ENCODE peak calls at places on chromosome 20, in five cellular contexts. X is NT2/D1, I is H1, J is GM12878, G is HepG2. A is an unnamed sample.

GRCh38 chr20:59149678-59150504 is 13.7 kb upstream of the ZNF831 start:
- DNase-seq in J (no peak), X (no peak), I (no peak), G (no peak), A (no peak)

GRCh38 chr20:21361266-21361665 is 36.1 kb downstream of the NKX2-4 start:
- DNase-seq in X (no peak), G (no peak), J (no peak), I (no peak), A (no peak)

GRCh38 chr20:21559305-21559704 is 45.4 kb upstream of the NKX2-2 start:
- DNase-seq in I (no peak), G (no peak), J (peak), X (no peak), A (no peak)

GRCh38 chr20:53660078-53660909 is 66.7 kb upstream of the ZNF217 start:
- DNase-seq in J (no peak), X (no peak), G (no peak), I (peak), A (no peak)

GRCh38 chr20:43746344-43747137 is 19.7 kb upstream of the GTSF1L start:
- DNase-seq in J (no peak), I (no peak), G (no peak), X (no peak), A (no peak)

GRCh38 chr20:50828363-50829136 is 33.7 kb downstream of the BCAS4 start:
- DNase-seq in J (no peak), I (no peak), G (no peak), X (no peak), A (no peak)

GRCh38 chr20:26169506-26169905 is 472.9 kb upstream of the ZNF337 start:
- DNase-seq in J (no peak), G (no peak), X (no peak), I (no peak), A (no peak)

GRCh38 chr20:24842591-24843442 is 106.3 kb upstream of the CST7 start:
- DNase-seq in J (peak), G (no peak), I (no peak), X (no peak), A (no peak)

GRCh38 chr20:8601542-8601912 is 467.4 kb upstream of the PLCB4 start:
- DNase-seq in X (no peak), I (no peak), J (peak), G (no peak), A (no peak)

GRCh38 chr20:5216663-5217062 is 89.9 kb downstream of the CDS2 start:
- DNase-seq in J (no peak), G (no peak), X (no peak), I (no peak), A (no peak)

GRCh38 chr20:29497261-29497671 is 1760.2 kb upstream of the DEFB115 start:
- DNase-seq in G (peak), J (no peak), I (no peak), X (peak), A (no peak)

GRCh38 chr20:20303742-20304141 is 64.2 kb upstream of the INSM1 start:
- DNase-seq in G (no peak), J (no peak), I (no peak), X (no peak), A (no peak)

GRCh38 chr20:58352454-58352853 is 36.6 kb upstream of the VAPB start:
- DNase-seq in I (no peak), G (no peak), X (no peak), J (no peak), A (no peak)

GRCh38 chr20:24734139-24734538 is 214.9 kb upstream of the CST7 start:
- DNase-seq in G (no peak), X (no peak), I (peak), J (no peak), A (no peak)

GRCh38 chr20:45221076-45221475 is at the start of gene SEMG2:
- DNase-seq in J (no peak), X (no peak), G (no peak), I (no peak), A (no peak)

GRCh38 chr20:59825944-59826759 is 107.3 kb downstream of the SYCP2 start:
- DNase-seq in I (peak), J (no peak), G (no peak), X (no peak), A (no peak)

GRCh38 chr20:29079769-29080690 is 2177.4 kb upstream of the DEFB115 start:
- DNase-seq in J (no peak), I (no peak), X (peak), G (peak), A (no peak)

GRCh38 chr20:54123587-54124180 is 50.1 kb downstream of the CYP24A1 start:
- DNase-seq in G (peak), I (peak), J (no peak), X (peak), A (no peak)

GRCh38 chr20:49620364-49621240 is 52.7 kb upstream of the PTGIS start:
- DNase-seq in G (no peak), I (no peak), X (no peak), J (peak), A (no peak)

GRCh38 chr20:8542115-8542486 is 410.0 kb downstream of the PLCB1 start:
- DNase-seq in I (no peak), J (no peak), X (no peak), G (no peak), A (no peak)

GRCh38 chr20:11214281-11214680 is 540.5 kb upstream of the JAG1 start:
- DNase-seq in J (no peak), X (no peak), G (no peak), I (no peak), A (no peak)

DNA sequence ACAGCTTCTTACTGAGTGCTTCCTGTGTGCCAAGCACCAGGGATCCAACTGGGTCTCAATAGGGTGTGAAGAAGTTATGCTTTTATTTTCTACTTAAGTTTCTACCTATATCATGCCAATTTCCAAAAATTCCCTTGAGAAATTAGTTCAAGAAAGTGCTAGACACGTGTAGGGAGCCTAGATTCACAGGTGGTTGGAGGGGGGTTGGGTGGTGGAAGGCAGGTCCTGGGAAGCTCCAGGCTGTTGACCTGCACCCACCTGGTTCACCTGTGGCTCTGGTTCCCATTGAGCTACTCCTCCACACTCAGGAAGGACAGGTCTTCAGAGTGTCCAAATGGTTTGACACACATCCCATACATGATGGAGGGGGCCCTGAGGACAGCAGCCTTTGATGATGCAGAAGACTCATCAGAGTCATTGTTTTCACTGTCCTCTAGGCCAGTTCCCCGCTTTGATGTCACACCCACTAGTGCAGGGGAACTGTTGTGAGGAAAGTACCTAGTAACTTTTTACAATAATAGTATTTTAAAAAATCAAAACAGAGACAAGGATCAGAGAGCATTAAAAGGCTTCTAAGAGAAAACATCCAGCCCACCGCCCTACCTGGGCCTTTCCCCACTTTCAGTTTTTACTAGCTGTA is 39.8 kb upstream of the MYL9 start:
- DNase-seq in X (no peak), G (no peak), I (no peak), J (no peak), A (no peak)
- TF ChIP-seq SUZ12 in X (no peak), G (no peak), I (no peak), J (no peak), A (no peak)

DNA sequence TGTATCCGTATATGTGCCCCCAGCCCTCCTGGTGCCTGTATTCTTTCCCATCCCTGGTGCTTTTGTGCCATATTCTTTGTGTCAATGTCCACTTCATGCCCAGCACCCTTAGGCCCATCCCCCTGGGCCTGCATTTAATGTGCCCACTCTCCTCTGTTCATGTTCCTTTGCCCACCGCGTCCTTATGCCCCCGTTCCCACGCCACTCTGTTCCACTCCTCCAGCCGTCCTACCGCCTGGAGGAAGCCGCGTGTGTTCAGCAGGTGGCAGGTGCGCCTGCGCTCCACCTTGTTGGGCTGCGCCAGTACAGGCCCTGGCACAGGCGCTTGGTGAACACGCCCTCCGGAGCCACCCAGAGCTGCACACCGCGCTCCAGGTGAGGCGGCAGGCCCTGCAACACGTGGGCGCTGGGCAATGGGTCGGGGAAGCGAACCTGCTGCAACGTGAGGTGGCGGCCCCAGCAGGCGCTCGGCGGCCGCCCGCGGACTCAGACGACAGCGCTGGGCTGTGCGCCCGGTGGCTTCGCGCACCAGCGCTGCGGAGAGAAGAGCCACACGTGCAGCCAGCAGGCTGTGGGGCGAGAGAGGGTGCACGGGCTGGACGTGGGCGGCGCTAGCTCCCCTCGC is 4.0 kb upstream of the FOXS1 start:
- DNase-seq in G (no peak), J (no peak), I (no peak), X (no peak), A (no peak)
- TF ChIP-seq SUZ12 in G (no peak), J (no peak), I (peak), X (no peak), A (no peak)

DNA sequence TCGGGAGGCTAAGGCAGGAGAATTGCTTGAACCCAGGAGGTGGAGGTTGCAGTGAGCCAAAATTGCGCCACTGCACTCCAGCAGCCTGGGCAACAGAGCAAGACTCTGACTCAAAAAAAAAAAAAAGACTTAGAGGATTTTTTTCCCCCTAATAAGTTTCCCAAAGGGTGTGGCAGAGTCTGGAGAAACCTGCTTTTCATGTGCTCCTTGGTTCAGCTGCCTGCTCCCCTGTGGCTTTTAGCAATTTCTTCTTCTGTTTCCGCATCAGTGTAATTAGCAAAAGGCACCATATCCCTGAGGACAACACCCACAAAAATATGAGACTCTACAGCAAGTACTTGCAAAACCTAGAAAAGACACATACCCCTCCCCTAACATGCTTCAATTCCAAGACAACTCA is 28.6 kb upstream of the ZNF133 start:
- DNase-seq in X (no peak), I (no peak), G (no peak), J (no peak), A (no peak)
- TF ChIP-seq SUZ12 in X (no peak), I (no peak), G (no peak), J (no peak), A (no peak)

GRCh38 chr20:9978395-9979004 is 56.3 kb upstream of the ANKEF1 start:
- DNase-seq in I (no peak), J (peak), X (peak), G (peak), A (peak)

GRCh38 chr20:9974324-9974723 is 60.5 kb upstream of the ANKEF1 start:
- DNase-seq in X (no peak), G (no peak), I (no peak), J (no peak), A (no peak)

GRCh38 chr20:9971746-9972145 is 63.0 kb upstream of the ANKEF1 start:
- DNase-seq in J (no peak), X (no peak), G (no peak), I (no peak), A (no peak)

GRCh38 chr20:9981834-9982233 is 53.0 kb upstream of the ANKEF1 start:
- DNase-seq in J (no peak), G (no peak), I (no peak), X (no peak), A (no peak)

GRCh38 chr20:9977629-9978028 is 57.2 kb upstream of the ANKEF1 start:
- DNase-seq in G (peak), J (no peak), X (no peak), I (no peak), A (no peak)
- TF ChIP-seq SUZ12 in G (no peak), J (no peak), X (no peak), I (no peak), A (no peak)

DNA sequence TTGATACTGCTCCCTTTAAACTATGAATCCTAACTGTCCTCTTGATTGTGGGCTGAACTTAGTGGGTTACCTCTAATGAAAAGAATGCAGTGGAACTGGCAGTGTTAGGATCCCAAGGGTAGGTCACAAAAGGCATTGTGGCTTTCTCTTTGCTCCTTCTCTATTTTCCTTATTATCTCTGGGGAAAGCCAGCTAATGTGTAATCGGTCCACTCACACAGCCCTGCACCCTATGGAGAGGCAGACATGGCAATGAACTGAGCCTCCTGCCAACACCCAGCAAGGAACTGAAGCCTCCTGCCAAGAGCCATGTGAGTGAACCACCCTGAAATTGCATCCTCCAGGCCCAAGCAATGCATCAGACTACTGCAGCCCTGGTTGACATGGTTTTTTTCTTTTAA is 24.6 kb upstream of the ZNF133 start:
- DNase-seq in X (no peak), J (no peak), I (no peak), G (peak), A (no peak)
- TF ChIP-seq SUZ12 in X (no peak), J (no peak), I (no peak), G (no peak), A (no peak)

GRCh38 chr20:38471987-38472512 is 593 bp upstream of the RALGAPB start:
- DNase-seq in G (no peak), X (no peak), I (no peak), J (no peak), A (no peak)

GRCh38 chr20:38471245-38471644 is 1.4 kb upstream of the RALGAPB start:
- DNase-seq in I (no peak), X (no peak), G (no peak), J (no peak), A (no peak)

GRCh38 chr20:38477747-38478146 is 5.1 kb downstream of the RALGAPB start:
- DNase-seq in G (no peak), I (no peak), X (no peak), J (no peak), A (no peak)

GRCh38 chr20:38472513-38473352 is at the start of gene RALGAPB:
- DNase-seq in G (peak), I (peak), J (peak), X (peak), A (peak)

GRCh38 chr20:38473353-38473795 is 731 bp downstream of the RALGAPB start:
- DNase-seq in I (no peak), G (peak), X (no peak), J (no peak), A (peak)
- TF ChIP-seq SUZ12 in I (no peak), G (no peak), X (no peak), J (no peak), A (no peak)

GRCh38 chr20:6668546-6668945 is 98.9 kb upstream of the BMP2 start:
- DNase-seq in I (no peak), J (no peak), X (no peak), G (no peak), A (no peak)
- TF ChIP-seq SUZ12 in I (no peak), J (no peak), X (no peak), G (no peak), A (no peak)

GRCh38 chr20:40508821-40509220 is 180.2 kb downstream of the MAFB start:
- DNase-seq in G (no peak), X (no peak), J (no peak), I (no peak), A (no peak)

GRCh38 chr20:40511478-40511877 is 177.6 kb downstream of the MAFB start:
- DNase-seq in G (no peak), J (no peak), X (no peak), I (no peak), A (no peak)

GRCh38 chr20:40510622-40511021 is 178.4 kb downstream of the MAFB start:
- DNase-seq in G (no peak), I (no peak), X (no peak), J (no peak), A (no peak)

GRCh38 chr20:40502431-40502992 is 186.5 kb downstream of the MAFB start:
- DNase-seq in J (no peak), X (no peak), G (no peak), I (no peak), A (no peak)

DNA sequence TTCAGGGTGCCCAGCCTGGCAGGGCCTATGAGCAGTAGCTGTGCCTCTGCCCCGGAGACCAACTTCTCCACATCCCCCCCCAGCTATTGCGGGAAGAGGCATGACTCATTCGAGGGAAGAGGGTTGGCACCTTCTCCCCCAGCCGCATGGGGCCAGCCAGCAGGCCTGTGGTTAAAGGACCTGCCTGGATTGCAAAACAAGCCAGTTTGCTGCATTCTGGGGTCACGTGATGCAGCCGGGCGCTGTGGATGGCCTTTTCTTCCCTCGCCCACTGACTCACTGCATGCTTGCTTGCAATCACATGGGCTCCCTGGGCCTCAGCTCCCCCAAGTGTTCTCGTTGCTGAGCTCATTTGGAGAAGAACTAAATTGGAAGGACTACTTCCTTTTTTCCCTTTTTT is 182.5 kb downstream of the MAFB start:
- DNase-seq in G (peak), X (no peak), J (no peak), I (no peak), A (no peak)
- TF ChIP-seq SUZ12 in G (no peak), X (no peak), J (no peak), I (no peak), A (no peak)

DNA sequence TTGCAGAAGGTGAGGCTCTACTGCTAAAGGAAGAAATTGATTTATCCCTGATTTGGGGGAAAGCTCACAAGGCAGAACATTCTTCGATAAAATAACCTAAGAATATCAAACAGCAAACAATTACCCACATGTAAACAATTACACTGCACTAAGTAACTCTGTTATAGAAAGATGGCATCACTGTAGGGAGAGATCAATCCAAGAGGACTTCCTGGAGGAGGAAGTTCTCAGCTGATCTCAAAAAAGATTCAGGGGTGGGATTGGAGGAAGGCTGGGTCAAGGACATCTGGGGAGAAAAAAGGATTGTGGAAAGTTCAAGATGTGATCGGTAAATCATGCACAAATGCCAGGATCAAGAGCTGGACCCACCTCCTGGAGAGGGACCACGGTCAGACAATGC is 361.0 kb upstream of the SULF2 start:
- DNase-seq in G (no peak), J (no peak), I (no peak), X (no peak), A (no peak)
- TF ChIP-seq SUZ12 in G (no peak), J (no peak), I (no peak), X (no peak), A (no peak)

DNA sequence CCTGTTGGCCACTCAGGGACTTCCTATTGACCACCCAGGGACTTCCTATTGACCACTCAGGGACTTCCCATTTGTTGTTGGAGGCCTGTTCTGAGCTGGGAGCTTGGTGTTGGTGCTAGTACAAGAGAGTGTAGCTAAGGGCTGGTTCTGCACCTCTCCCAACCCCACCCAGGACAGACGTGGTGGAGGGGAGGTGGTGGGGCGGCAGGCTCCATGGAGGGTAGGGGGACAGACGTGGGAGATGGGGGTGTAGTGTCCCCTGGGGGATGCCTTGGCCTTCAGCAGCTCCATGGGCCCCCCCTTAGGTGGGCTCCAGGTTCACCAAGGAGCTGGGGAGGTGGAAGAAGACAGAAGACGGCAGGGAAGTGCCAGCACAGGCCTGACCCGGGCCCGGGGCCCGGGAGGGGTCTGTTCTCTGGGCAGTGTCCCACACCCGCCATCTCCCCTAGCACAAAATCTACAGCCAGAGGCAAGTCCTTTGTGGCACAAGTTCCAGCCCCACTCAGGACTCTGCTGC is 33.9 kb downstream of the CHRNA4 start:
- DNase-seq in J (no peak), I (no peak), G (no peak), X (no peak), A (no peak)
- TF ChIP-seq SUZ12 in J (no peak), I (no peak), G (no peak), X (no peak), A (no peak)